ENCODE peak calls at places on chromosomes 2 and 18, in six cellular contexts. A, C, Q, X, U and Z are unnamed samples.

GRCh38 chr2:112870851-112871830 is 34.6 kb upstream of the IL1B start:
- DNase-seq in A (no peak), C (no peak), Q (no peak), X (peak; percentile 57), U (no peak), Z (no peak)

GRCh38 chr2:72035518-72036172 is 112.0 kb downstream of the CYP26B1 start:
- DNase-seq in A (peak; percentile 2), C (no peak), Q (peak; percentile 23), X (no peak), U (no peak), Z (no peak)

GRCh38 chr2:207165121-207166038 is at the start of gene KLF7:
- DNase-seq in A (peak; percentile 51), C (no peak), Q (peak; percentile 50), X (no peak), U (no peak), Z (peak; percentile 54)

GRCh38 chr2:127579231-127579630 is 43.7 kb downstream of the MYO7B start:
- DNase-seq in A (no peak), C (no peak), Q (no peak), X (no peak), U (no peak), Z (no peak)

GRCh38 chr18:74378179-74378682 is 62.6 kb downstream of the C18orf63 start:
- DNase-seq in A (no peak), C (no peak), Q (no peak), X (no peak), U (no peak), Z (no peak)

GRCh38 chr18:55486936-55487335 is 101.1 kb downstream of the TCF4 start:
- DNase-seq in A (no peak), C (no peak), Q (no peak), X (no peak), U (no peak), Z (no peak)

GRCh38 chr2:71827973-71828372 is 319.7 kb downstream of the CYP26B1 start:
- DNase-seq in A (no peak), C (no peak), Q (peak; percentile 5), X (no peak), U (no peak), Z (no peak)

GRCh38 chr2:211113294-211114175 is 557.1 kb downstream of the CPS1 start:
- DNase-seq in A (no peak), C (no peak), Q (no peak), X (no peak), U (no peak), Z (no peak)

GRCh38 chr18:7417742-7418141 is 149.4 kb upstream of the PTPRM start:
- DNase-seq in A (no peak), C (no peak), Q (no peak), X (peak; percentile 66), U (no peak), Z (peak; percentile 96)

GRCh38 chr2:173750332-173750731 is 214.8 kb downstream of the SP3 start:
- DNase-seq in A (peak; percentile 25), C (peak; percentile 33), Q (peak; percentile 53), X (peak; percentile 18), U (no peak), Z (no peak)

GRCh38 chr18:74261053-74261452 is 30.7 kb downstream of the CYB5A start:
- DNase-seq in A (no peak), C (no peak), Q (no peak), X (no peak), U (no peak), Z (no peak)

GRCh38 chr18:10293966-10294365 is 160.5 kb upstream of the APCDD1 start:
- DNase-seq in A (no peak), C (no peak), Q (no peak), X (no peak), U (no peak), Z (no peak)

GRCh38 chr2:48175656-48176055 is 269.4 kb upstream of the FBXO11 start:
- DNase-seq in A (no peak), C (no peak), Q (no peak), X (no peak), U (no peak), Z (no peak)

GRCh38 chr18:45004531-45004930 is 323.8 kb downstream of the SETBP1 start:
- DNase-seq in A (peak; percentile 30), C (no peak), Q (no peak), X (no peak), U (no peak), Z (peak; percentile 16)

GRCh38 chr2:52831216-52831615 is 936.4 kb upstream of the CHAC2 start:
- DNase-seq in A (no peak), C (no peak), Q (no peak), X (no peak), U (no peak), Z (no peak)

GRCh38 chr2:227612546-227613271 is 1.9 kb downstream of the SCYGR3 start:
- DNase-seq in A (no peak), C (no peak), Q (no peak), X (no peak), U (no peak), Z (peak; percentile 90)
- H3K14ac ChIP-seq in A (no peak overlapping the region), C (no peak overlapping the region), Q (peak overlapping the region; percentile 44), X (no peak overlapping the region), U (no peak overlapping the region), Z (no peak overlapping the region)

GRCh38 chr2:241005569-241005968 is 7.2 kb downstream of the SNED1 start:
- DNase-seq in A (no peak), C (no peak), Q (no peak), X (no peak), U (no peak), Z (no peak)

GRCh38 chr2:241008711-241009121 is 10.3 kb downstream of the SNED1 start:
- DNase-seq in A (no peak), C (no peak), Q (peak; percentile 31), X (no peak), U (no peak), Z (no peak)

GRCh38 chr2:241007880-241008710 is 9.7 kb downstream of the SNED1 start:
- DNase-seq in A (no peak), C (no peak), Q (peak; percentile 35), X (no peak), U (no peak), Z (no peak)

GRCh38 chr2:241006412-241006811 is 8.0 kb downstream of the SNED1 start:
- DNase-seq in A (no peak), C (no peak), Q (no peak), X (no peak), U (no peak), Z (no peak)

DNA sequence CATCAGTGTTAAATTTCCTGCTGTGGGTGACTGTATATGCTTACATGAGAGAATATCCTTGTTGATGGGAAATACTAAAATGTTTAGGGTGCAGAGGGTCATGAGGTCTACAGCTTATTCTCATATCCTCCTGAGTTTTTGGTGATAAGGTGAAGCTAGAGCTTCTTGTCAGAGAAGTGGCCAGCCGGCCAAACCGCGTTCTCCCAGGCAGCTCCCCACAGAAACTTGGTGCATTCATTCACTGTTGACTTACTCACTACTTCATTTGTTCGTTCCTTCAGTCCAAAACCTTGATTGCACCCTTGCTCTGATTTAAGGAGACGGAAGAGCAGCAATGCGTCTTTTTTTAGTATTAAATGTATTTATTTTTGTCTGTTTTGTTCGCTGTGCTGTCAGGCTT is 8.7 kb downstream of the SNED1 start:
- DNase-seq in A (no peak), C (no peak), Q (no peak), X (no peak), U (no peak), Z (no peak)
- H3K14ac ChIP-seq in A (no peak overlapping the region), C (no peak overlapping the region), Q (no peak overlapping the region), X (no peak overlapping the region), U (no peak overlapping the region), Z (no peak overlapping the region)

DNA sequence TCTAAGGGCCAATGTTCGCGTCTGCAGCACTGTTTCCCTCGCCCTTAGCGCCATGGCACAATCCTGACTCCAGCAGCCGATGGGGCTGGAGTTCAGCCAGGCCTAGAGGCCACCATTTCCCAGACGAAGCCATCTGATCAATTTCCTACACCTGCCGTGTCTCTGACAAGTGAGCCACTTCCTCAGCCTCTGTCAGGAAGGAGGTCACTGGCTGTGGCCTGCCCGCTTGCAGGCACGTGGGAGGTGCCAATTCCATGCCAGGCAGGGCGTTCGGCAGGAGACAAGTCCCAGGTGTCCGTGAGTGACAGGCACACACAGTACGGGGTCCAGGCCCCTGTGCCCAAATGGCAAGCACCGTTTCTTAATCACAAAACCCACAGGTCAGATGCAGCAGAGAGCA is 234.5 kb downstream of the TWIST2 start:
- DNase-seq in A (no peak), C (no peak), Q (no peak), X (no peak), U (no peak), Z (no peak)
- H3K14ac ChIP-seq in A (no peak overlapping the region), C (no peak overlapping the region), Q (no peak overlapping the region), X (no peak overlapping the region), U (no peak overlapping the region), Z (no peak overlapping the region)

GRCh38 chr2:24231461-24231881 is 56.6 kb downstream of the FAM228A start:
- DNase-seq in A (peak; percentile 50), C (no peak), Q (no peak), X (no peak), U (no peak), Z (peak; percentile 46)

GRCh38 chr2:24222946-24223345 is 48.1 kb downstream of the FAM228A start:
- DNase-seq in A (no peak), C (no peak), Q (no peak), X (no peak), U (no peak), Z (no peak)

GRCh38 chr2:24228470-24228869 is 53.6 kb downstream of the FAM228A start:
- DNase-seq in A (peak; percentile 28), C (no peak), Q (no peak), X (no peak), U (no peak), Z (no peak)

GRCh38 chr2:24220534-24221281 is 45.9 kb downstream of the FAM228A start:
- DNase-seq in A (no peak), C (no peak), Q (no peak), X (no peak), U (no peak), Z (no peak)

GRCh38 chr2:24225883-24226282 is 51.0 kb downstream of the FAM228A start:
- DNase-seq in A (no peak), C (no peak), Q (no peak), X (no peak), U (no peak), Z (no peak)
- H3K14ac ChIP-seq in A (no peak overlapping the region), C (no peak overlapping the region), Q (no peak overlapping the region), X (no peak overlapping the region), U (no peak overlapping the region), Z (no peak overlapping the region)

GRCh38 chr18:378039-378438 is 110.2 kb upstream of the THOC1 start:
- DNase-seq in A (no peak), C (no peak), Q (no peak), X (no peak), U (no peak), Z (no peak)

GRCh38 chr18:374735-375168 is 106.9 kb upstream of the THOC1 start:
- DNase-seq in A (no peak), C (no peak), Q (no peak), X (peak; percentile 87), U (no peak), Z (no peak)

GRCh38 chr18:376307-376706 is 108.5 kb upstream of the THOC1 start:
- DNase-seq in A (peak; percentile 13), C (no peak), Q (no peak), X (no peak), U (no peak), Z (no peak)

GRCh38 chr18:379665-380356 is 112.0 kb upstream of the THOC1 start:
- DNase-seq in A (peak; percentile 55), C (no peak), Q (no peak), X (peak; percentile 79), U (no peak), Z (peak; percentile 27)

DNA sequence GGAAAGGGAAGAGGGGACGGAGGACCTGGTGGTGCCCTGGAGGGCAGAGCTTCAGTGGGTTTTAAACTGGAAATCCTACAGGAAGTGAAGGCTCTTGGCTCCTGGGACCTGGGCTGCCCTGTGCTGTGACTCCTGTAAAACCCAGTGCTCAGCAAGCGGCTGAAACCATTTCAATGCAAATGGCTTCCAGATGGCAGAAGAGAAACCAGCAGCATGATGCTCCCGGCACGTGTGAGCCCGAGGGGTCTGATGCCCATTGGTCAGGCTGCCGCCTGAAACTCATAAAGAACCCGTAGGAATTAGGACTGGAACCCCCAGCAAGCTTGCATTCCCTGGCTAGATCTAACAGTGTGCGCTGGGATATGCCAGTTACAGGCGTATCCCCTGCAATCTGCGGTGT is 109.2 kb upstream of the THOC1 start:
- DNase-seq in A (no peak), C (no peak), Q (peak; percentile 58), X (no peak), U (no peak), Z (no peak)
- H3K14ac ChIP-seq in A (no peak overlapping the region), C (no peak overlapping the region), Q (no peak overlapping the region), X (no peak overlapping the region), U (no peak overlapping the region), Z (no peak overlapping the region)